ENCODE peak calls at places on chromosome 20, in four cellular contexts. J, U, M and Z are unnamed samples.
A peak's percentile ranks its signal among the peaks of the same experiment; 100 is the strongest.

GRCh38 chr20:40525356-40525755 is 163.7 kb downstream of the MAFB start:
- DNase-seq in J (no peak), U (no peak), M (no peak), Z (no peak)

GRCh38 chr20:17648782-17649730 is 33.0 kb downstream of the RRBP1 start:
- DNase-seq in J (peak; percentile 71), U (no peak), M (no peak), Z (no peak)

GRCh38 chr20:33305591-33306057 is 22.6 kb downstream of the BPIFB1 start:
- DNase-seq in J (no peak), U (peak; percentile 32), M (no peak), Z (no peak)

GRCh38 chr20:51258582-51259175 is 235.8 kb upstream of the KCNG1 start:
- DNase-seq in J (no peak), U (peak; percentile 60), M (no peak), Z (no peak)

GRCh38 chr20:21003902-21004301 is 102.3 kb downstream of the LINC00237 start:
- DNase-seq in J (no peak), U (no peak), M (no peak), Z (no peak)

GRCh38 chr20:6714202-6714800 is 53.2 kb upstream of the BMP2 start:
- DNase-seq in J (peak; percentile 92), U (no peak), M (no peak), Z (no peak)

GRCh38 chr20:49717693-49718092 is 4.0 kb upstream of the B4GALT5 start:
- DNase-seq in J (peak; percentile 71), U (no peak), M (no peak), Z (no peak)

GRCh38 chr20:46423882-46424482 is 17.6 kb upstream of the ELMO2 start:
- DNase-seq in J (no peak), U (no peak), M (no peak), Z (no peak)

GRCh38 chr20:33783818-33784217 is 27.3 kb upstream of the CHMP4B start:
- DNase-seq in J (no peak), U (no peak), M (no peak), Z (no peak)

GRCh38 chr20:2693286-2693995 is 861 bp downstream of the EBF4 start:
- DNase-seq in J (no peak), U (no peak), M (no peak), Z (no peak)

GRCh38 chr20:51542033-51542893 is at the start of gene NFATC2:
- DNase-seq in J (peak; percentile 81), U (no peak), M (peak; percentile 45), Z (no peak)